ENCODE peak calls at places on chromosomes 11 and 22, in nine cellular contexts. One of them, this sample, is unnamed.

GRCh38 chr11:134538793-134539192 is 126.8 kb upstream of the B3GAT1 start:
- DNase-seq in posterior cingulate gyrus: no peak
- DNase-seq in posterior vena cava: no peak
- DNase-seq in HFF-Myc: no peak
- DNase-seq in A549: no peak
- DNase-seq in H9: no peak
- DNase-seq in globus pallidus: no peak
- DNase-seq in stimulated activated CD8-positive, alpha-beta memory T cell treated with anti-CD3 and anti-CD28 coated beads, Interleukin-15, amount 100 ng/mL, for 1 hour: no peak
- DNase-seq in breast epithelium: no peak
- DNase-seq in this sample: no peak

GRCh38 chr11:112248216-112248615 is 12.4 kb downstream of the PLET1 start:
- DNase-seq in posterior cingulate gyrus: no peak
- DNase-seq in posterior vena cava: no peak
- DNase-seq in HFF-Myc: no peak
- DNase-seq in A549: no peak
- DNase-seq in H9: no peak
- DNase-seq in globus pallidus: no peak
- DNase-seq in stimulated activated CD8-positive, alpha-beta memory T cell treated with anti-CD3 and anti-CD28 coated beads, Interleukin-15, amount 100 ng/mL, for 1 hour: no peak
- DNase-seq in breast epithelium: no peak
- DNase-seq in this sample: no peak

GRCh38 chr22:48595511-48595905 is 1232.2 kb downstream of the BRD1 start:
- DNase-seq in posterior cingulate gyrus: no peak
- DNase-seq in posterior vena cava: no peak
- DNase-seq in HFF-Myc: no peak
- DNase-seq in A549: no peak
- DNase-seq in H9: no peak
- DNase-seq in globus pallidus: no peak
- DNase-seq in stimulated activated CD8-positive, alpha-beta memory T cell treated with anti-CD3 and anti-CD28 coated beads, Interleukin-15, amount 100 ng/mL, for 1 hour: no peak
- DNase-seq in breast epithelium: no peak
- DNase-seq in this sample: no peak

GRCh38 chr11:124900464-124900863 is 2.8 kb upstream of the ROBO4 start:
- DNase-seq in posterior cingulate gyrus: no peak
- DNase-seq in posterior vena cava: peak
- DNase-seq in HFF-Myc: peak
- DNase-seq in A549: peak
- DNase-seq in H9: peak
- DNase-seq in globus pallidus: no peak
- DNase-seq in stimulated activated CD8-positive, alpha-beta memory T cell treated with anti-CD3 and anti-CD28 coated beads, Interleukin-15, amount 100 ng/mL, for 1 hour: no peak
- DNase-seq in breast epithelium: no peak
- DNase-seq in this sample: peak

GRCh38 chr11:61567286-61568061 is 13.4 kb downstream of the SYT7 start:
- DNase-seq in posterior cingulate gyrus: no peak
- DNase-seq in posterior vena cava: peak
- DNase-seq in HFF-Myc: peak
- DNase-seq in A549: peak
- DNase-seq in H9: peak
- DNase-seq in globus pallidus: peak
- DNase-seq in stimulated activated CD8-positive, alpha-beta memory T cell treated with anti-CD3 and anti-CD28 coated beads, Interleukin-15, amount 100 ng/mL, for 1 hour: peak
- DNase-seq in breast epithelium: peak
- DNase-seq in this sample: peak

GRCh38 chr22:38713921-38714320 is 8.2 kb downstream of the GTPBP1 start:
- DNase-seq in posterior cingulate gyrus: no peak
- DNase-seq in posterior vena cava: no peak
- DNase-seq in HFF-Myc: no peak
- DNase-seq in A549: no peak
- DNase-seq in H9: no peak
- DNase-seq in globus pallidus: no peak
- DNase-seq in stimulated activated CD8-positive, alpha-beta memory T cell treated with anti-CD3 and anti-CD28 coated beads, Interleukin-15, amount 100 ng/mL, for 1 hour: no peak
- DNase-seq in breast epithelium: peak
- DNase-seq in this sample: no peak

GRCh38 chr11:59555601-59556114 is 44.3 kb downstream of the OR4D9 start:
- DNase-seq in posterior cingulate gyrus: no peak
- DNase-seq in posterior vena cava: no peak
- DNase-seq in HFF-Myc: no peak
- DNase-seq in A549: no peak
- DNase-seq in H9: no peak
- DNase-seq in globus pallidus: no peak
- DNase-seq in stimulated activated CD8-positive, alpha-beta memory T cell treated with anti-CD3 and anti-CD28 coated beads, Interleukin-15, amount 100 ng/mL, for 1 hour: no peak
- DNase-seq in breast epithelium: no peak
- DNase-seq in this sample: no peak

GRCh38 chr11:62665630-62666258 is 632 bp downstream of the CSKMT start:
- DNase-seq in posterior cingulate gyrus: peak
- DNase-seq in posterior vena cava: peak
- DNase-seq in HFF-Myc: no peak
- DNase-seq in A549: peak
- DNase-seq in H9: no peak
- DNase-seq in globus pallidus: no peak
- DNase-seq in stimulated activated CD8-positive, alpha-beta memory T cell treated with anti-CD3 and anti-CD28 coated beads, Interleukin-15, amount 100 ng/mL, for 1 hour: peak
- DNase-seq in breast epithelium: no peak
- DNase-seq in this sample: peak

GRCh38 chr11:96287796-96288439 is 55.1 kb downstream of the MAML2 start:
- DNase-seq in posterior cingulate gyrus: no peak
- DNase-seq in posterior vena cava: no peak
- DNase-seq in HFF-Myc: no peak
- DNase-seq in A549: no peak
- DNase-seq in H9: no peak
- DNase-seq in globus pallidus: no peak
- DNase-seq in stimulated activated CD8-positive, alpha-beta memory T cell treated with anti-CD3 and anti-CD28 coated beads, Interleukin-15, amount 100 ng/mL, for 1 hour: no peak
- DNase-seq in breast epithelium: no peak
- DNase-seq in this sample: no peak

GRCh38 chr11:12088047-12088481 is 22.3 kb upstream of the MICAL2 start:
- DNase-seq in posterior cingulate gyrus: peak
- DNase-seq in posterior vena cava: no peak
- DNase-seq in HFF-Myc: peak
- DNase-seq in A549: peak
- DNase-seq in H9: no peak
- DNase-seq in globus pallidus: peak
- DNase-seq in stimulated activated CD8-positive, alpha-beta memory T cell treated with anti-CD3 and anti-CD28 coated beads, Interleukin-15, amount 100 ng/mL, for 1 hour: no peak
- DNase-seq in breast epithelium: no peak
- DNase-seq in this sample: peak

GRCh38 chr22:41410311-41410751 is 28.6 kb downstream of the TEF start:
- DNase-seq in posterior cingulate gyrus: no peak
- DNase-seq in posterior vena cava: no peak
- DNase-seq in HFF-Myc: no peak
- DNase-seq in A549: no peak
- DNase-seq in H9: no peak
- DNase-seq in globus pallidus: no peak
- DNase-seq in stimulated activated CD8-positive, alpha-beta memory T cell treated with anti-CD3 and anti-CD28 coated beads, Interleukin-15, amount 100 ng/mL, for 1 hour: no peak
- DNase-seq in breast epithelium: no peak
- DNase-seq in this sample: no peak

GRCh38 chr11:113874920-113875413 is 405 bp downstream of the USP28 start:
- DNase-seq in posterior cingulate gyrus: no peak
- DNase-seq in posterior vena cava: peak
- DNase-seq in HFF-Myc: no peak
- DNase-seq in A549: no peak
- DNase-seq in H9: no peak
- DNase-seq in globus pallidus: no peak
- DNase-seq in stimulated activated CD8-positive, alpha-beta memory T cell treated with anti-CD3 and anti-CD28 coated beads, Interleukin-15, amount 100 ng/mL, for 1 hour: no peak
- DNase-seq in breast epithelium: no peak
- DNase-seq in this sample: no peak

This sample was measured in RKO.